ENCODE peak calls at places on chromosomes 11 and 22, in seven cellular contexts. One of them, this sample, is unnamed.

GRCh38 chr22:45208993-45209838 is 31.5 kb downstream of the KIAA0930 start:
- DNase-seq in endodermal cell: peak; percentile 91
- DNase-seq in breast epithelium: no peak
- DNase-seq in neural crest cell: peak; percentile 55
- DNase-seq in right lobe of liver: peak; percentile 34
- DNase-seq in IMR-90: peak; percentile 91
- DNase-seq in AG10803: peak; percentile 80
- DNase-seq in this sample: peak; percentile 64

GRCh38 chr22:41263704-41264103 is 22.3 kb downstream of the RANGAP1 start:
- DNase-seq in breast epithelium: no peak
- DNase-seq in right lobe of liver: no peak
- DNase-seq in endodermal cell: no peak
- DNase-seq in neural crest cell: no peak
- DNase-seq in AG10803: no peak
- DNase-seq in IMR-90: peak; percentile 28
- DNase-seq in this sample: no peak

GRCh38 chr22:41380993-41381328 is 781 bp upstream of the TEF start:
- DNase-seq in breast epithelium: peak; percentile 87
- DNase-seq in AG10803: peak; percentile 97
- DNase-seq in neural crest cell: no peak
- DNase-seq in right lobe of liver: no peak
- DNase-seq in endodermal cell: no peak
- DNase-seq in IMR-90: peak; percentile 94
- DNase-seq in this sample: peak; percentile 91

GRCh38 chr22:18056802-18057474 is 20.9 kb upstream of the PEX26 start:
- DNase-seq in AG10803: no peak
- DNase-seq in endodermal cell: no peak
- DNase-seq in right lobe of liver: no peak
- DNase-seq in neural crest cell: no peak
- DNase-seq in IMR-90: no peak
- DNase-seq in breast epithelium: no peak
- DNase-seq in this sample: no peak

GRCh38 chr11:117071344-117071787 is 26.9 kb downstream of the SIK3 start:
- DNase-seq in endodermal cell: no peak
- DNase-seq in neural crest cell: no peak
- DNase-seq in right lobe of liver: peak; percentile 31
- DNase-seq in AG10803: peak; percentile 25
- DNase-seq in IMR-90: no peak
- DNase-seq in breast epithelium: peak; percentile 71
- DNase-seq in this sample: peak; percentile 49

GRCh38 chr11:77180346-77180745 is 52.3 kb downstream of the MYO7A start:
- DNase-seq in endodermal cell: no peak
- DNase-seq in IMR-90: no peak
- DNase-seq in right lobe of liver: no peak
- DNase-seq in neural crest cell: no peak
- DNase-seq in AG10803: no peak
- DNase-seq in breast epithelium: no peak
- DNase-seq in this sample: no peak

GRCh38 chr11:6474806-6475500 is 1.2 kb upstream of the TRIM3 start:
- DNase-seq in endodermal cell: no peak
- DNase-seq in neural crest cell: no peak
- DNase-seq in AG10803: no peak
- DNase-seq in IMR-90: peak; percentile 6
- DNase-seq in right lobe of liver: no peak
- DNase-seq in breast epithelium: no peak
- DNase-seq in this sample: no peak

GRCh38 chr11:64872790-64873488 is 5.5 kb downstream of the EHD1 start:
- DNase-seq in neural crest cell: no peak
- DNase-seq in right lobe of liver: no peak
- DNase-seq in AG10803: no peak
- DNase-seq in endodermal cell: no peak
- DNase-seq in breast epithelium: no peak
- DNase-seq in IMR-90: no peak
- DNase-seq in this sample: no peak

GRCh38 chr11:134654161-134654915 is 242.3 kb upstream of the B3GAT1 start:
- DNase-seq in neural crest cell: no peak
- DNase-seq in right lobe of liver: no peak
- DNase-seq in AG10803: no peak
- DNase-seq in IMR-90: no peak
- DNase-seq in breast epithelium: peak; percentile 7
- DNase-seq in endodermal cell: peak; percentile 48
- DNase-seq in this sample: no peak

GRCh38 chr11:71488086-71488967 is 35.3 kb downstream of the NADSYN1 start:
- DNase-seq in IMR-90: peak; percentile 80
- DNase-seq in breast epithelium: no peak
- DNase-seq in AG10803: no peak
- DNase-seq in neural crest cell: no peak
- DNase-seq in right lobe of liver: no peak
- DNase-seq in endodermal cell: peak; percentile 86
- DNase-seq in this sample: peak; percentile 64

GRCh38 chr11:940496-941135 is 14.9 kb downstream of the AP2A2 start:
- DNase-seq in breast epithelium: no peak
- DNase-seq in right lobe of liver: no peak
- DNase-seq in endodermal cell: no peak
- DNase-seq in neural crest cell: no peak
- DNase-seq in IMR-90: no peak
- DNase-seq in AG10803: no peak
- DNase-seq in this sample: no peak

GRCh38 chr11:100574894-100575769 is 112.0 kb upstream of the ARHGAP42 start:
- DNase-seq in breast epithelium: no peak
- DNase-seq in IMR-90: peak; percentile 59
- DNase-seq in AG10803: peak; percentile 10
- DNase-seq in neural crest cell: no peak
- DNase-seq in right lobe of liver: no peak
- DNase-seq in endodermal cell: no peak
- DNase-seq in this sample: peak; percentile 36

GRCh38 chr22:44344407-44344806 is 31.7 kb upstream of the SHISAL1 start:
- DNase-seq in neural crest cell: no peak
- DNase-seq in AG10803: no peak
- DNase-seq in endodermal cell: no peak
- DNase-seq in right lobe of liver: no peak
- DNase-seq in IMR-90: no peak
- DNase-seq in breast epithelium: no peak
- DNase-seq in this sample: no peak

GRCh38 chr11:100746448-100746847 is 59.4 kb downstream of the ARHGAP42 start:
- DNase-seq in breast epithelium: no peak
- DNase-seq in AG10803: no peak
- DNase-seq in neural crest cell: no peak
- DNase-seq in right lobe of liver: no peak
- DNase-seq in endodermal cell: no peak
- DNase-seq in IMR-90: no peak
- DNase-seq in this sample: no peak

GRCh38 chr22:31399211-31400022 is at the start of gene DRG1:
- DNase-seq in breast epithelium: peak; percentile 94
- DNase-seq in IMR-90: peak; percentile 92
- DNase-seq in right lobe of liver: peak; percentile 98
- DNase-seq in neural crest cell: peak; percentile 97
- DNase-seq in AG10803: peak; percentile 95
- DNase-seq in endodermal cell: peak; percentile 99
- DNase-seq in this sample: peak; percentile 92
- TF ChIP-seq CTCF in breast epithelium: peak; percentile 45
- TF ChIP-seq CTCF in IMR-90: no peak
- TF ChIP-seq CTCF in right lobe of liver: no peak
- TF ChIP-seq CTCF in neural crest cell: no peak
- TF ChIP-seq CTCF in AG10803: no peak
- TF ChIP-seq CTCF in endodermal cell: peak; percentile 15
- TF ChIP-seq CTCF in this sample: no peak

GRCh38 chr11:102534261-102534872 is 3.8 kb upstream of the MMP7 start:
- DNase-seq in IMR-90: no peak
- DNase-seq in neural crest cell: no peak
- DNase-seq in breast epithelium: no peak
- DNase-seq in endodermal cell: no peak
- DNase-seq in AG10803: no peak
- DNase-seq in right lobe of liver: no peak
- DNase-seq in this sample: no peak
- TF ChIP-seq CTCF in IMR-90: peak; percentile 10
- TF ChIP-seq CTCF in neural crest cell: no peak
- TF ChIP-seq CTCF in breast epithelium: no peak
- TF ChIP-seq CTCF in endodermal cell: peak; percentile 53
- TF ChIP-seq CTCF in AG10803: peak; percentile 35
- TF ChIP-seq CTCF in right lobe of liver: peak; percentile 16
- TF ChIP-seq CTCF in this sample: peak; percentile 22

DNA sequence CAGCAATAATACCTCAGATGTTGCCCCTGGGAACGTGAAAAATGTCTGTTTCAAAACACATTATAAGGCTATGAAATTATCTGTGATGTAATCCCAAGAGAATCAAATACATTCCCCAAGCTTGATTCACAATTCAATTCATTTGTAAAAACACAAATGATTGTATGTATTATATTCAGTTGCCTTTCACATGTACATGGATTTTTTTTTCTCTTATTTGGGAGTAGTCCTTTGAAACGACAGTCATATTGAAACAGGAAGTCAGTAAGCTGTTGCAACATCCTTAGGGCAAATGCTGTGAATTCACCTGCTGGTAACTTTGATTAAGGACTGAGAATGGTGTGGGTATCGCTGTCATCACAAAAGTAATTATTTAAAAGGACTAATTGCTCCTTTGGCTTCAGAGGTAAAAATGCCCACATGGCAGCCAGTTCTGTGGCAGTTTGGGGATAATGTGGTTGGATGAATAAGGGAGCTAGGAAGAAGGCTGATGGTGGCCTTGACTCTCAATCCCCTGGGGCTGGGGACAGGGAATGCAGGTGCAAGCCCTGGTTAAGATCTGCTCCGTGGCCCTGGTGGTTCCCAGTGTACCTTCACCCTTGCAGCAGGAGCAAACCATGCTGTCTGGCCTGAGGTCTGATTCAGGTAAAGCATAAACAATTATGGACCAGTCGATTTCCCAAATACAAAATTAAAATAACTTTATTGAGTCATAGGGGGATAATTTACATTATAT is 13.3 kb downstream of the EHF start:
- DNase-seq in breast epithelium: no peak
- DNase-seq in endodermal cell: peak; percentile 58
- DNase-seq in IMR-90: peak; percentile 51
- DNase-seq in neural crest cell: no peak
- DNase-seq in right lobe of liver: no peak
- DNase-seq in AG10803: peak; percentile 55
- DNase-seq in this sample: peak; percentile 52
- TF ChIP-seq CTCF in breast epithelium: peak; percentile 41
- TF ChIP-seq CTCF in endodermal cell: peak; percentile 59
- TF ChIP-seq CTCF in IMR-90: no peak
- TF ChIP-seq CTCF in neural crest cell: peak; percentile 18
- TF ChIP-seq CTCF in right lobe of liver: no peak
- TF ChIP-seq CTCF in AG10803: no peak
- TF ChIP-seq CTCF in this sample: no peak

GRCh38 chr11:19763315-19763714 is 50.7 kb downstream of the NAV2 start:
- DNase-seq in IMR-90: no peak
- DNase-seq in right lobe of liver: no peak
- DNase-seq in endodermal cell: no peak
- DNase-seq in AG10803: no peak
- DNase-seq in neural crest cell: no peak
- DNase-seq in breast epithelium: no peak
- DNase-seq in this sample: no peak
- TF ChIP-seq CTCF in IMR-90: no peak
- TF ChIP-seq CTCF in right lobe of liver: no peak
- TF ChIP-seq CTCF in endodermal cell: no peak
- TF ChIP-seq CTCF in AG10803: no peak
- TF ChIP-seq CTCF in neural crest cell: no peak
- TF ChIP-seq CTCF in breast epithelium: no peak
- TF ChIP-seq CTCF in this sample: no peak

GRCh38 chr22:46542011-46542985 is 4.9 kb upstream of the CELSR1 start:
- DNase-seq in breast epithelium: peak; percentile 64
- DNase-seq in right lobe of liver: peak; percentile 78
- DNase-seq in AG10803: peak; percentile 56
- DNase-seq in endodermal cell: peak; percentile 95
- DNase-seq in IMR-90: peak; percentile 50
- DNase-seq in neural crest cell: peak; percentile 78
- DNase-seq in this sample: peak; percentile 71
- TF ChIP-seq CTCF in breast epithelium: peak; percentile 92
- TF ChIP-seq CTCF in right lobe of liver: peak; percentile 94
- TF ChIP-seq CTCF in AG10803: peak; percentile 91
- TF ChIP-seq CTCF in endodermal cell: peak; percentile 97
- TF ChIP-seq CTCF in IMR-90: peak; percentile 94
- TF ChIP-seq CTCF in neural crest cell: peak; percentile 95
- TF ChIP-seq CTCF in this sample: peak; percentile 88

GRCh38 chr22:33380789-33381530 is 322.8 kb upstream of the SYN3 start:
- DNase-seq in endodermal cell: no peak
- DNase-seq in neural crest cell: no peak
- DNase-seq in AG10803: peak; percentile 92
- DNase-seq in breast epithelium: no peak
- DNase-seq in right lobe of liver: no peak
- DNase-seq in IMR-90: peak; percentile 95
- DNase-seq in this sample: peak; percentile 1
- TF ChIP-seq CTCF in endodermal cell: no peak
- TF ChIP-seq CTCF in neural crest cell: no peak
- TF ChIP-seq CTCF in AG10803: no peak
- TF ChIP-seq CTCF in breast epithelium: no peak
- TF ChIP-seq CTCF in right lobe of liver: no peak
- TF ChIP-seq CTCF in IMR-90: no peak
- TF ChIP-seq CTCF in this sample: no peak

This sample was measured in MCF 10A.